ENCODE peak calls at places on chromosomes 5 and 9, in ten cellular contexts. N is ELR; V is AG04450; W is T-cell; X is iPS DF 6.9; K is D341Med; M is COR-L47; Y is stimulated activated CD4-positive, alpha-beta T cell treated with anti-CD3 and anti-CD28 coated beads, Interleukin-1b, Interleukin-23, amount 100 ng/mL, for 24 hours; I is T-helper 17 cell; D is activated CD4-positive, alpha-beta T cell treated with anti-CD3 and anti-CD28 coated beads for 4 hours. C is an unnamed sample.
A peak's percentile ranks its signal among the peaks of the same experiment; 100 is the strongest.

GRCh38 chr9:27157736-27158135 is 48.7 kb downstream of the TEK start:
- DNase-seq in N (no peak), V (no peak), W (no peak), X (no peak), K (no peak), M (no peak), Y (no peak), I (no peak), D (no peak), C (no peak)

GRCh38 chr5:141878186-141878770 is at the start of gene PCDH1:
- DNase-seq in N (peak; percentile 52), V (no peak), W (no peak), X (no peak), K (peak; percentile 70), M (peak; percentile 33), Y (no peak), I (no peak), D (peak; percentile 25), C (no peak)

GRCh38 chr5:72440207-72440638 is 67.0 kb downstream of the ZNF366 start:
- DNase-seq in N (no peak), V (no peak), W (no peak), X (no peak), K (no peak), M (no peak), Y (no peak), I (no peak), D (no peak), C (no peak)

GRCh38 chr5:159412284-159413046 is 82.2 kb upstream of the IL12B start:
- DNase-seq in N (no peak), V (no peak), W (peak; percentile 73), X (no peak), K (no peak), M (no peak), Y (peak; percentile 16), I (peak; percentile 52), D (peak; percentile 54), C (no peak)

GRCh38 chr5:80152778-80153177 is 103.1 kb downstream of the SERINC5 start:
- DNase-seq in N (no peak), V (no peak), W (no peak), X (no peak), K (no peak), M (no peak), Y (no peak), I (no peak), D (no peak), C (no peak)

GRCh38 chr9:107177243-107177839 is 105.7 kb upstream of the RAD23B start:
- DNase-seq in N (no peak), V (no peak), W (no peak), X (no peak), K (no peak), M (no peak), Y (no peak), I (no peak), D (no peak), C (no peak)

GRCh38 chr5:73222173-73222572 is 49.2 kb downstream of the TMEM174 start:
- DNase-seq in N (no peak), V (no peak), W (no peak), X (no peak), K (no peak), M (peak; percentile 9), Y (no peak), I (no peak), D (no peak), C (no peak)

GRCh38 chr5:144585716-144586115 is 415.0 kb downstream of the KCTD16 start:
- DNase-seq in N (no peak), V (no peak), W (no peak), X (no peak), K (no peak), M (no peak), Y (no peak), I (no peak), D (no peak), C (no peak)

GRCh38 chr9:83920469-83920941 is 727 bp downstream of the KIF27 start:
- DNase-seq in N (peak; percentile 40), V (no peak), W (no peak), X (peak; percentile 5), K (no peak), M (peak; percentile 70), Y (no peak), I (no peak), D (peak; percentile 58), C (peak; percentile 25)

GRCh38 chr5:148458036-148458888 is 74.5 kb downstream of the FBXO38 start:
- DNase-seq in N (no peak), V (no peak), W (no peak), X (no peak), K (no peak), M (no peak), Y (no peak), I (no peak), D (no peak), C (no peak)

GRCh38 chr9:133686642-133687575 is 50.7 kb downstream of the DBH start:
- DNase-seq in N (no peak), V (no peak), W (no peak), X (no peak), K (no peak), M (no peak), Y (no peak), I (no peak), D (no peak), C (no peak)

GRCh38 chr9:120900821-120901220 is 23.8 kb upstream of the PHF19 start:
- DNase-seq in N (no peak), V (no peak), W (no peak), X (no peak), K (no peak), M (no peak), Y (no peak), I (no peak), D (no peak), C (no peak)

GRCh38 chr9:69975681-69976080 is 68.0 kb upstream of the MAMDC2 start:
- DNase-seq in N (peak; percentile 48), V (no peak), W (no peak), X (no peak), K (no peak), M (no peak), Y (no peak), I (no peak), D (no peak), C (no peak)

GRCh38 chr9:72509635-72510034 is 11.8 kb upstream of the TMC1 start:
- DNase-seq in N (peak; percentile 65), V (no peak), W (no peak), X (no peak), K (no peak), M (no peak), Y (no peak), I (no peak), D (no peak), C (no peak)

GRCh38 chr5:26034813-26035212 is 1003.6 kb downstream of the CDH9 start:
- DNase-seq in N (no peak), V (no peak), W (no peak), X (no peak), K (no peak), M (no peak), Y (no peak), I (no peak), D (no peak), C (no peak)

GRCh38 chr5:176463113-176463764 is 15.1 kb downstream of the FAF2 start:
- DNase-seq in N (no peak), V (no peak), W (no peak), X (no peak), K (no peak), M (no peak), Y (no peak), I (no peak), D (no peak), C (no peak)

GRCh38 chr9:4293293-4293931 is 6.5 kb downstream of the GLIS3 start:
- DNase-seq in N (peak; percentile 96), V (peak; percentile 80), W (no peak), X (no peak), K (no peak), M (no peak), Y (no peak), I (no peak), D (no peak), C (no peak)